ENCODE peak calls at places on chromosome 16, in ten cellular contexts. Q is T-helper 1 cell; J is heart left ventricle; T is choroid plexus epithelial cell; Z is stimulated activated CD8-positive, alpha-beta memory T cell treated with anti-CD3 and anti-CD28 coated beads, Interleukin-15, amount 100 ng/mL, for 48 hours; X is NCI-H1105; I is T-cell; Y is activated naive CD4-positive, alpha-beta T cell treated with anti-CD3 and anti-CD28 coated beads, Interleukin-2, amount 10 ng/mL, durations not matched to agents 7 days and 5 days; E is NCI-H345; U is NCI-H2081. N is an unnamed sample.

GRCh38 chr16:85385463-85386331 is 227.4 kb upstream of the GSE1 start:
- DNase-seq in Y (peak), T (no peak), Q (no peak), U (peak), J (peak), Z (no peak), X (no peak), E (peak), I (no peak), N (no peak)

GRCh38 chr16:11102523-11102898 is 153.5 kb downstream of the SOCS1 start:
- DNase-seq in Z (no peak), T (no peak), E (no peak), J (no peak), U (no peak), Q (no peak), Y (no peak), I (no peak), X (no peak), N (no peak)

GRCh38 chr16:18039931-18040330 is 296.6 kb downstream of the NPIPA8 start:
- DNase-seq in X (no peak), T (no peak), Z (no peak), E (no peak), U (no peak), Y (no peak), J (no peak), Q (no peak), I (no peak), N (no peak)

GRCh38 chr16:27317738-27318398 is 4.1 kb downstream of the IL4R start:
- DNase-seq in U (no peak), J (no peak), X (no peak), E (no peak), I (no peak), Z (peak), T (peak), Q (no peak), Y (no peak), N (no peak)

GRCh38 chr16:68539704-68540370 is 746 bp downstream of the ZFP90 start:
- DNase-seq in J (no peak), U (no peak), Q (peak), E (peak), Y (peak), I (no peak), Z (no peak), X (no peak), T (peak), N (no peak)

GRCh38 chr16:71900336-71900735 is 5.0 kb downstream of the IST1 start:
- DNase-seq in Z (no peak), T (no peak), Q (no peak), E (no peak), J (no peak), Y (no peak), I (no peak), U (no peak), X (no peak), N (no peak)

GRCh38 chr16:87727346-87727745 is 38.4 kb downstream of the KLHDC4 start:
- DNase-seq in Y (no peak), Q (no peak), J (no peak), Z (no peak), U (no peak), E (no peak), I (no peak), T (no peak), X (no peak), N (no peak)

GRCh38 chr16:72989203-72989991 is 58.5 kb downstream of the ZFHX3 start:
- DNase-seq in Y (no peak), I (no peak), Q (no peak), J (no peak), Z (no peak), E (no peak), X (no peak), T (peak), U (no peak), N (no peak)

GRCh38 chr16:11737678-11738077 is 5.0 kb downstream of the TXNDC11 start:
- DNase-seq in Q (no peak), J (no peak), X (no peak), Z (no peak), I (no peak), E (no peak), T (no peak), U (no peak), Y (no peak), N (no peak)

GRCh38 chr16:67917140-67917851 is 14.4 kb downstream of the CTRL start:
- DNase-seq in E (no peak), J (peak), Q (no peak), U (no peak), Z (no peak), T (peak), Y (no peak), I (no peak), X (no peak), N (no peak)

GRCh38 chr16:22232277-22233049 is 26.4 kb downstream of the EEF2K start:
- DNase-seq in J (no peak), T (peak), E (peak), X (peak), Q (peak), Y (no peak), Z (peak), I (no peak), U (peak), N (no peak)

GRCh38 chr16:83661656-83662055 is 146.1 kb upstream of the HSBP1 start:
- DNase-seq in I (no peak), Z (no peak), E (no peak), Q (no peak), X (no peak), Y (no peak), T (no peak), U (no peak), J (no peak), N (no peak)

GRCh38 chr16:57873218-57873617 is 70.9 kb upstream of the KIFC3 start:
- DNase-seq in Z (no peak), X (no peak), Q (no peak), T (no peak), Y (no peak), U (no peak), J (no peak), E (peak), I (no peak), N (no peak)

GRCh38 chr16:49593423-49594040 is 219.9 kb downstream of the C16orf78 start:
- DNase-seq in I (no peak), T (no peak), J (no peak), Z (no peak), Y (no peak), Q (no peak), E (no peak), X (no peak), U (no peak), N (no peak)

GRCh38 chr16:11554054-11554453 is 32.7 kb downstream of the LITAF start:
- DNase-seq in E (no peak), U (no peak), I (no peak), Z (no peak), J (no peak), Y (no peak), T (no peak), X (no peak), Q (no peak), N (no peak)

GRCh38 chr16:60123387-60124023 is 1389.4 kb upstream of the GOT2 start:
- DNase-seq in J (no peak), Z (no peak), I (no peak), Q (no peak), U (no peak), Y (no peak), T (no peak), E (no peak), X (no peak), N (no peak)

GRCh38 chr16:49440156-49441065 is 66.8 kb downstream of the C16orf78 start:
- DNase-seq in E (no peak), Q (no peak), U (no peak), Y (peak), I (no peak), X (no peak), T (no peak), Z (no peak), J (no peak), N (no peak)

GRCh38 chr16:53041196-53041977 is 11.3 kb downstream of the CHD9NB start:
- DNase-seq in Q (no peak), X (peak), Y (no peak), I (no peak), Z (no peak), J (peak), U (no peak), T (peak), E (no peak), N (no peak)

GRCh38 chr16:11742041-11742535 is 569 bp downstream of the TXNDC11 start:
- DNase-seq in Z (peak), X (no peak), Y (peak), Q (no peak), I (no peak), E (peak), J (peak), U (no peak), T (no peak), N (no peak)

GRCh38 chr16:54672500-54672899 is 258.2 kb upstream of the IRX5 start:
- DNase-seq in Q (no peak), Z (no peak), I (no peak), E (no peak), J (no peak), Y (no peak), U (no peak), T (no peak), X (no peak), N (no peak)

N was measured in cortex of kidney.